ENCODE peak calls at places on chromosomes 11 and 22, in nine cellular contexts. One of them, this sample, is unnamed.

GRCh38 chr22:45842141-45842831 is 134.7 kb downstream of the WNT7B start:
- DNase-seq in effector memory CD4-positive, alpha-beta T cell: no peak
- DNase-seq in lung: no peak
- DNase-seq in brain microvascular endothelial cell: no peak
- DNase-seq in upper lobe of right lung: no peak
- DNase-seq in dorsolateral prefrontal cortex: no peak
- DNase-seq in adipocyte: no peak
- DNase-seq in adrenal gland: no peak
- DNase-seq in foreskin fibroblast: no peak
- DNase-seq in this sample: no peak

GRCh38 chr11:10414659-10415058 is 40.4 kb upstream of the AMPD3 start:
- DNase-seq in effector memory CD4-positive, alpha-beta T cell: no peak
- DNase-seq in lung: no peak
- DNase-seq in brain microvascular endothelial cell: no peak
- DNase-seq in upper lobe of right lung: no peak
- DNase-seq in dorsolateral prefrontal cortex: no peak
- DNase-seq in adipocyte: no peak
- DNase-seq in adrenal gland: no peak
- DNase-seq in foreskin fibroblast: no peak
- DNase-seq in this sample: no peak

GRCh38 chr11:15505155-15505554 is 390.4 kb downstream of the INSC start:
- DNase-seq in effector memory CD4-positive, alpha-beta T cell: no peak
- DNase-seq in lung: no peak
- DNase-seq in brain microvascular endothelial cell: no peak
- DNase-seq in upper lobe of right lung: no peak
- DNase-seq in dorsolateral prefrontal cortex: no peak
- DNase-seq in adipocyte: no peak
- DNase-seq in adrenal gland: no peak
- DNase-seq in foreskin fibroblast: no peak
- DNase-seq in this sample: no peak

GRCh38 chr22:45090364-45090960 is 73.3 kb upstream of the NUP50 start:
- DNase-seq in effector memory CD4-positive, alpha-beta T cell: no peak
- DNase-seq in lung: no peak
- DNase-seq in brain microvascular endothelial cell: peak; percentile 11
- DNase-seq in upper lobe of right lung: no peak
- DNase-seq in dorsolateral prefrontal cortex: no peak
- DNase-seq in adipocyte: peak; percentile 49
- DNase-seq in adrenal gland: no peak
- DNase-seq in foreskin fibroblast: peak; percentile 33
- DNase-seq in this sample: no peak

GRCh38 chr11:93740031-93740801 is 1.1 kb downstream of the TAF1D start:
- DNase-seq in effector memory CD4-positive, alpha-beta T cell: peak; percentile 8
- DNase-seq in lung: peak; percentile 44
- DNase-seq in brain microvascular endothelial cell: no peak
- DNase-seq in upper lobe of right lung: peak; percentile 68
- DNase-seq in dorsolateral prefrontal cortex: no peak
- DNase-seq in adipocyte: peak; percentile 44
- DNase-seq in adrenal gland: no peak
- DNase-seq in foreskin fibroblast: no peak
- DNase-seq in this sample: no peak

GRCh38 chr22:23518381-23519187 is 61.5 kb downstream of the IGLL1 start:
- DNase-seq in effector memory CD4-positive, alpha-beta T cell: no peak
- DNase-seq in lung: no peak
- DNase-seq in brain microvascular endothelial cell: no peak
- DNase-seq in upper lobe of right lung: no peak
- DNase-seq in dorsolateral prefrontal cortex: no peak
- DNase-seq in adipocyte: no peak
- DNase-seq in adrenal gland: no peak
- DNase-seq in foreskin fibroblast: no peak
- DNase-seq in this sample: no peak

GRCh38 chr22:19984201-19984753 is 32.3 kb downstream of the ARVCF start:
- DNase-seq in effector memory CD4-positive, alpha-beta T cell: no peak
- DNase-seq in lung: no peak
- DNase-seq in brain microvascular endothelial cell: peak; percentile 60
- DNase-seq in upper lobe of right lung: no peak
- DNase-seq in dorsolateral prefrontal cortex: no peak
- DNase-seq in adipocyte: peak; percentile 51
- DNase-seq in adrenal gland: no peak
- DNase-seq in foreskin fibroblast: peak; percentile 62
- DNase-seq in this sample: no peak

GRCh38 chr22:46084376-46084775 is 66.0 kb upstream of the PPARA start:
- DNase-seq in effector memory CD4-positive, alpha-beta T cell: no peak
- DNase-seq in lung: no peak
- DNase-seq in brain microvascular endothelial cell: no peak
- DNase-seq in upper lobe of right lung: peak; percentile 47
- DNase-seq in dorsolateral prefrontal cortex: peak; percentile 7
- DNase-seq in adipocyte: no peak
- DNase-seq in adrenal gland: no peak
- DNase-seq in foreskin fibroblast: no peak
- DNase-seq in this sample: no peak

GRCh38 chr22:20604092-20604747 is 96.8 kb downstream of the MED15 start:
- DNase-seq in effector memory CD4-positive, alpha-beta T cell: no peak
- DNase-seq in lung: no peak
- DNase-seq in brain microvascular endothelial cell: no peak
- DNase-seq in upper lobe of right lung: no peak
- DNase-seq in dorsolateral prefrontal cortex: no peak
- DNase-seq in adipocyte: no peak
- DNase-seq in adrenal gland: no peak
- DNase-seq in foreskin fibroblast: no peak
- DNase-seq in this sample: no peak

GRCh38 chr11:28903716-28904115 is 795.5 kb downstream of the METTL15 start:
- DNase-seq in effector memory CD4-positive, alpha-beta T cell: no peak
- DNase-seq in lung: no peak
- DNase-seq in brain microvascular endothelial cell: peak; percentile 1
- DNase-seq in upper lobe of right lung: no peak
- DNase-seq in dorsolateral prefrontal cortex: no peak
- DNase-seq in adipocyte: peak; percentile 7
- DNase-seq in adrenal gland: no peak
- DNase-seq in foreskin fibroblast: no peak
- DNase-seq in this sample: no peak

GRCh38 chr11:128709402-128709801 is 15.5 kb downstream of the FLI1 start:
- DNase-seq in effector memory CD4-positive, alpha-beta T cell: no peak
- DNase-seq in lung: no peak
- DNase-seq in brain microvascular endothelial cell: peak; percentile 98
- DNase-seq in upper lobe of right lung: no peak
- DNase-seq in dorsolateral prefrontal cortex: no peak
- DNase-seq in adipocyte: peak; percentile 52
- DNase-seq in adrenal gland: no peak
- DNase-seq in foreskin fibroblast: peak; percentile 85
- DNase-seq in this sample: no peak

GRCh38 chr11:125062931-125063428 is at the start of gene SLC37A2:
- DNase-seq in effector memory CD4-positive, alpha-beta T cell: peak; percentile 30
- DNase-seq in lung: peak; percentile 59
- DNase-seq in brain microvascular endothelial cell: peak; percentile 27
- DNase-seq in upper lobe of right lung: peak; percentile 88
- DNase-seq in dorsolateral prefrontal cortex: no peak
- DNase-seq in adipocyte: peak; percentile 82
- DNase-seq in adrenal gland: peak; percentile 90
- DNase-seq in foreskin fibroblast: peak; percentile 58
- DNase-seq in this sample: no peak

GRCh38 chr11:47641585-47642098 is 717 bp downstream of the MTCH2 start:
- DNase-seq in effector memory CD4-positive, alpha-beta T cell: no peak
- DNase-seq in lung: no peak
- DNase-seq in brain microvascular endothelial cell: no peak
- DNase-seq in upper lobe of right lung: no peak
- DNase-seq in dorsolateral prefrontal cortex: no peak
- DNase-seq in adipocyte: peak; percentile 36
- DNase-seq in adrenal gland: no peak
- DNase-seq in foreskin fibroblast: no peak
- DNase-seq in this sample: no peak

GRCh38 chr11:130145975-130146776 is 13.4 kb upstream of the ST14 start:
- DNase-seq in effector memory CD4-positive, alpha-beta T cell: peak; percentile 14
- DNase-seq in lung: peak; percentile 83
- DNase-seq in brain microvascular endothelial cell: no peak
- DNase-seq in upper lobe of right lung: peak; percentile 86
- DNase-seq in dorsolateral prefrontal cortex: no peak
- DNase-seq in adipocyte: no peak
- DNase-seq in adrenal gland: no peak
- DNase-seq in foreskin fibroblast: peak; percentile 21
- DNase-seq in this sample: no peak

GRCh38 chr11:118436639-118437045 is 350 bp downstream of the KMT2A start:
- DNase-seq in effector memory CD4-positive, alpha-beta T cell: peak; percentile 56
- DNase-seq in lung: no peak
- DNase-seq in brain microvascular endothelial cell: no peak
- DNase-seq in upper lobe of right lung: peak; percentile 69
- DNase-seq in dorsolateral prefrontal cortex: no peak
- DNase-seq in adipocyte: no peak
- DNase-seq in adrenal gland: no peak
- DNase-seq in foreskin fibroblast: no peak
- DNase-seq in this sample: peak; percentile 52

GRCh38 chr22:46436595-46437163 is 100.7 kb downstream of the CELSR1 start:
- DNase-seq in effector memory CD4-positive, alpha-beta T cell: no peak
- DNase-seq in lung: no peak
- DNase-seq in brain microvascular endothelial cell: peak; percentile 51
- DNase-seq in upper lobe of right lung: no peak
- DNase-seq in dorsolateral prefrontal cortex: no peak
- DNase-seq in adipocyte: no peak
- DNase-seq in adrenal gland: no peak
- DNase-seq in foreskin fibroblast: peak; percentile 6
- DNase-seq in this sample: no peak

GRCh38 chr11:75142714-75143419 is 8.0 kb upstream of the SLCO2B1 start:
- DNase-seq in effector memory CD4-positive, alpha-beta T cell: peak; percentile 41
- DNase-seq in lung: peak; percentile 65
- DNase-seq in brain microvascular endothelial cell: peak; percentile 93
- DNase-seq in upper lobe of right lung: peak; percentile 83
- DNase-seq in dorsolateral prefrontal cortex: peak; percentile 50
- DNase-seq in adipocyte: peak; percentile 81
- DNase-seq in adrenal gland: peak; percentile 56
- DNase-seq in foreskin fibroblast: peak; percentile 94
- DNase-seq in this sample: peak; percentile 75

GRCh38 chr11:62552931-62553838 is 6.6 kb upstream of the AHNAK start:
- DNase-seq in effector memory CD4-positive, alpha-beta T cell: peak; percentile 41
- DNase-seq in lung: peak; percentile 87
- DNase-seq in brain microvascular endothelial cell: peak; percentile 94
- DNase-seq in upper lobe of right lung: peak; percentile 91
- DNase-seq in dorsolateral prefrontal cortex: no peak
- DNase-seq in adipocyte: peak; percentile 95
- DNase-seq in adrenal gland: peak; percentile 81
- DNase-seq in foreskin fibroblast: peak; percentile 97
- DNase-seq in this sample: peak; percentile 48

GRCh38 chr11:67269401-67270255 is 3.4 kb downstream of the GRK2 start:
- DNase-seq in effector memory CD4-positive, alpha-beta T cell: no peak
- DNase-seq in lung: no peak
- DNase-seq in brain microvascular endothelial cell: no peak
- DNase-seq in upper lobe of right lung: peak; percentile 61
- DNase-seq in dorsolateral prefrontal cortex: peak; percentile 14
- DNase-seq in adipocyte: no peak
- DNase-seq in adrenal gland: peak; percentile 31
- DNase-seq in foreskin fibroblast: no peak
- DNase-seq in this sample: peak; percentile 30
- H3K4me3 ChIP-seq in effector memory CD4-positive, alpha-beta T cell: peak overlapping the region; percentile 86
- H3K4me3 ChIP-seq in lung: no peak overlapping the region
- H3K4me3 ChIP-seq in brain microvascular endothelial cell: no peak overlapping the region
- H3K4me3 ChIP-seq in upper lobe of right lung: peak overlapping the region; percentile 93
- H3K4me3 ChIP-seq in dorsolateral prefrontal cortex: peak overlapping the region; percentile 13
- H3K4me3 ChIP-seq in adipocyte: peak overlapping the region; percentile 32
- H3K4me3 ChIP-seq in adrenal gland: no peak overlapping the region
- H3K4me3 ChIP-seq in foreskin fibroblast: peak overlapping the region; percentile 28
- H3K4me3 ChIP-seq in this sample: peak overlapping the region; percentile 85

DNA sequence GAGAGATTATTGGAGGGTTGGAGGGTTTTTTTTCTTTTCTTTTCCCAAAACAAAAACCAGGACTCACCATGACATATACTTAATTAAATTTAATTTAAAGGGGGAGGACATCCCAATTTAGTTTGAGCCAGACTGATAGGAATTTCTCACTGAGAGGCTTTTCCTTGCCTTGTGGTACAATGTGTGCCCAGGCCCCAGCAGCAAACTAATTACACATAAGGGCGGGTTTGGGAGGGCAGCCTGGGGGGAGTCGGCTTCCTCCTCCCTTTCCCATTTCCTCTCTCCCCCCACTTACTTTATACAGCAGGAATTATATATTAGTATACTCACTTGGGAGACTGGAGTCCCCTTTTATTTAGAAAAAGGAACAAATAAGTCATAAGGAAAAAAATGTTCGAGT is 2.9 kb downstream of the TEAD1 start:
- DNase-seq in effector memory CD4-positive, alpha-beta T cell: no peak
- DNase-seq in lung: no peak
- DNase-seq in brain microvascular endothelial cell: no peak
- DNase-seq in upper lobe of right lung: no peak
- DNase-seq in dorsolateral prefrontal cortex: no peak
- DNase-seq in adipocyte: peak; percentile 70
- DNase-seq in adrenal gland: no peak
- DNase-seq in foreskin fibroblast: peak; percentile 53
- DNase-seq in this sample: no peak
- H3K4me3 ChIP-seq in effector memory CD4-positive, alpha-beta T cell: no peak overlapping the region
- H3K4me3 ChIP-seq in lung: no peak overlapping the region
- H3K4me3 ChIP-seq in brain microvascular endothelial cell: peak overlapping the region; percentile 57
- H3K4me3 ChIP-seq in upper lobe of right lung: peak overlapping the region; percentile 63
- H3K4me3 ChIP-seq in dorsolateral prefrontal cortex: no peak overlapping the region
- H3K4me3 ChIP-seq in adipocyte: peak overlapping the region; percentile 84
- H3K4me3 ChIP-seq in adrenal gland: no peak overlapping the region
- H3K4me3 ChIP-seq in foreskin fibroblast: peak overlapping the region; percentile 80
- H3K4me3 ChIP-seq in this sample: no peak overlapping the region

GRCh38 chr22:38981659-38982007 is 514 bp upstream of the APOBEC3B start:
- DNase-seq in effector memory CD4-positive, alpha-beta T cell: no peak
- DNase-seq in lung: no peak
- DNase-seq in brain microvascular endothelial cell: no peak
- DNase-seq in upper lobe of right lung: no peak
- DNase-seq in dorsolateral prefrontal cortex: no peak
- DNase-seq in adipocyte: no peak
- DNase-seq in adrenal gland: no peak
- DNase-seq in foreskin fibroblast: no peak
- DNase-seq in this sample: no peak

GRCh38 chr22:38986629-38987028 is 4.5 kb downstream of the APOBEC3B start:
- DNase-seq in effector memory CD4-positive, alpha-beta T cell: no peak
- DNase-seq in lung: no peak
- DNase-seq in brain microvascular endothelial cell: no peak
- DNase-seq in upper lobe of right lung: no peak
- DNase-seq in dorsolateral prefrontal cortex: no peak
- DNase-seq in adipocyte: no peak
- DNase-seq in adrenal gland: no peak
- DNase-seq in foreskin fibroblast: no peak
- DNase-seq in this sample: no peak

GRCh38 chr22:38984224-38984623 is 2.1 kb downstream of the APOBEC3B start:
- DNase-seq in effector memory CD4-positive, alpha-beta T cell: no peak
- DNase-seq in lung: no peak
- DNase-seq in brain microvascular endothelial cell: no peak
- DNase-seq in upper lobe of right lung: no peak
- DNase-seq in dorsolateral prefrontal cortex: no peak
- DNase-seq in adipocyte: no peak
- DNase-seq in adrenal gland: no peak
- DNase-seq in foreskin fibroblast: no peak
- DNase-seq in this sample: no peak

GRCh38 chr22:38981005-38981658 is 1.0 kb upstream of the APOBEC3B start:
- DNase-seq in effector memory CD4-positive, alpha-beta T cell: no peak
- DNase-seq in lung: no peak
- DNase-seq in brain microvascular endothelial cell: no peak
- DNase-seq in upper lobe of right lung: no peak
- DNase-seq in dorsolateral prefrontal cortex: no peak
- DNase-seq in adipocyte: peak; percentile 58
- DNase-seq in adrenal gland: no peak
- DNase-seq in foreskin fibroblast: peak; percentile 17
- DNase-seq in this sample: no peak

GRCh38 chr22:38982008-38982927 is at the start of gene APOBEC3B:
- DNase-seq in effector memory CD4-positive, alpha-beta T cell: peak; percentile 26
- DNase-seq in lung: peak; percentile 91
- DNase-seq in brain microvascular endothelial cell: peak; percentile 80
- DNase-seq in upper lobe of right lung: peak; percentile 79
- DNase-seq in dorsolateral prefrontal cortex: no peak
- DNase-seq in adipocyte: peak; percentile 95
- DNase-seq in adrenal gland: peak; percentile 89
- DNase-seq in foreskin fibroblast: peak; percentile 91
- DNase-seq in this sample: peak; percentile 51
- H3K4me3 ChIP-seq in effector memory CD4-positive, alpha-beta T cell: peak within 1 kb of the TSS; percentile 40
- H3K4me3 ChIP-seq in lung: no peak within 1 kb of the TSS
- H3K4me3 ChIP-seq in brain microvascular endothelial cell: peak within 1 kb of the TSS; percentile 24
- H3K4me3 ChIP-seq in upper lobe of right lung: peak within 1 kb of the TSS; percentile 40
- H3K4me3 ChIP-seq in dorsolateral prefrontal cortex: peak within 1 kb of the TSS; percentile 42
- H3K4me3 ChIP-seq in adipocyte: peak within 1 kb of the TSS; percentile 78
- H3K4me3 ChIP-seq in adrenal gland: no peak within 1 kb of the TSS
- H3K4me3 ChIP-seq in foreskin fibroblast: peak within 1 kb of the TSS; percentile 58
- H3K4me3 ChIP-seq in this sample: peak within 1 kb of the TSS; percentile 48

GRCh38 chr22:38266120-38266519 is 6.7 kb downstream of the TMEM184B start:
- DNase-seq in effector memory CD4-positive, alpha-beta T cell: no peak
- DNase-seq in lung: no peak
- DNase-seq in brain microvascular endothelial cell: no peak
- DNase-seq in upper lobe of right lung: no peak
- DNase-seq in dorsolateral prefrontal cortex: no peak
- DNase-seq in adipocyte: no peak
- DNase-seq in adrenal gland: no peak
- DNase-seq in foreskin fibroblast: no peak
- DNase-seq in this sample: no peak
- H3K4me3 ChIP-seq in effector memory CD4-positive, alpha-beta T cell: no peak overlapping the region
- H3K4me3 ChIP-seq in lung: no peak overlapping the region
- H3K4me3 ChIP-seq in brain microvascular endothelial cell: no peak overlapping the region
- H3K4me3 ChIP-seq in upper lobe of right lung: no peak overlapping the region
- H3K4me3 ChIP-seq in dorsolateral prefrontal cortex: no peak overlapping the region
- H3K4me3 ChIP-seq in adipocyte: no peak overlapping the region
- H3K4me3 ChIP-seq in adrenal gland: no peak overlapping the region
- H3K4me3 ChIP-seq in foreskin fibroblast: no peak overlapping the region
- H3K4me3 ChIP-seq in this sample: no peak overlapping the region